ENCODE peak calls at places on chromosomes 6 and 20, in four cellular contexts. L, T, F and R are unnamed samples.

GRCh38 chr6:81814365-81815109 is 62.1 kb upstream of the TENT5A start:
- DNase-seq in L (no peak), T (peak), F (no peak), R (no peak)

GRCh38 chr6:107618672-107619071 is 128.8 kb downstream of the SOBP start:
- DNase-seq in L (no peak), T (no peak), F (no peak), R (no peak)

GRCh38 chr6:122717350-122717749 is 62.2 kb upstream of the FABP7 start:
- DNase-seq in L (no peak), T (peak), F (peak), R (no peak)

GRCh38 chr6:20846602-20847028 is 312.4 kb downstream of the CDKAL1 start:
- DNase-seq in L (no peak), T (no peak), F (no peak), R (no peak)

GRCh38 chr6:36545767-36546663 is 1.3 kb downstream of the STK38 start:
- DNase-seq in L (no peak), T (peak), F (peak), R (no peak)

GRCh38 chr6:108896111-108896661 is 48.0 kb downstream of the ARMC2 start:
- DNase-seq in L (no peak), T (peak), F (no peak), R (peak)

GRCh38 chr6:31356216-31356945 is 598 bp downstream of the HLA-B start:
- DNase-seq in L (peak), T (peak), F (no peak), R (no peak)

GRCh38 chr6:20377623-20378265 is 23.9 kb upstream of the E2F3 start:
- DNase-seq in L (no peak), T (peak), F (no peak), R (no peak)

GRCh38 chr20:33859157-33859695 is 48.1 kb downstream of the CHMP4B start:
- DNase-seq in L (no peak), T (no peak), F (no peak), R (no peak)

GRCh38 chr6:163057260-163057659 is 329.5 kb downstream of the PACRG start:
- DNase-seq in L (no peak), T (no peak), F (no peak), R (no peak)

GRCh38 chr6:131258816-131259476 is 123.7 kb downstream of the AKAP7 start:
- DNase-seq in L (no peak), T (no peak), F (peak), R (no peak)

GRCh38 chr20:63335711-63336110 is 25.4 kb downstream of the CHRNA4 start:
- DNase-seq in L (no peak), T (no peak), F (no peak), R (no peak)

GRCh38 chr6:159642995-159643394 is 50.0 kb downstream of the SOD2 start:
- DNase-seq in L (no peak), T (no peak), F (no peak), R (no peak)

GRCh38 chr20:49909499-49910339 is 5.6 kb downstream of the SPATA2 start:
- DNase-seq in L (peak), T (no peak), F (peak), R (no peak)

GRCh38 chr20:3818155-3819151 is 1.9 kb upstream of the AP5S1 start:
- DNase-seq in L (peak), T (peak), F (peak), R (peak)

GRCh38 chr20:54251093-54251492 is 43.2 kb downstream of the PFDN4 start:
- DNase-seq in L (no peak), T (no peak), F (no peak), R (no peak)

GRCh38 chr6:166173292-166173951 is 5.8 kb upstream of the TBXT start:
- DNase-seq in L (peak), T (no peak), F (peak), R (no peak)

GRCh38 chr6:108093781-108094180 is 19.2 kb upstream of the OSTM1 start:
- DNase-seq in L (no peak), T (no peak), F (no peak), R (no peak)

GRCh38 chr6:164142312-164142711 is 727.8 kb downstream of the QKI start:
- DNase-seq in L (no peak), T (no peak), F (no peak), R (no peak)

GRCh38 chr6:136607932-136608772 is 57.9 kb upstream of the MAP7 start:
- DNase-seq in L (peak), T (peak), F (peak), R (no peak)

GRCh38 chr6:77633993-77634392 is 18.8 kb upstream of the MEI4 start:
- DNase-seq in L (no peak), T (peak), F (no peak), R (no peak)

GRCh38 chr6:31568537-31568961 is 3.5 kb upstream of the LTA start:
- DNase-seq in L (no peak), T (no peak), F (no peak), R (no peak)

GRCh38 chr6:93779086-93779858 is 359.9 kb upstream of the EPHA7 start:
- DNase-seq in L (no peak), T (no peak), F (peak), R (no peak)

GRCh38 chr20:11216451-11217314 is 542.9 kb upstream of the JAG1 start:
- DNase-seq in L (peak), T (peak), F (no peak), R (no peak)

GRCh38 chr20:59004763-59005522 is 2.1 kb downstream of the CTSZ start:
- DNase-seq in L (no peak), T (no peak), F (no peak), R (no peak)

GRCh38 chr20:16620961-16621360 is 47.7 kb upstream of the KIF16B start:
- DNase-seq in L (no peak), T (no peak), F (no peak), R (no peak)

GRCh38 chr20:10217517-10218410 is 866 bp upstream of the SNAP25 start:
- DNase-seq in L (peak), T (peak), F (peak), R (peak)

GRCh38 chr6:4153514-4153985 is 18.2 kb upstream of the ECI2 start:
- DNase-seq in L (no peak), T (no peak), F (peak), R (no peak)

GRCh38 chr6:4157506-4157905 is 22.1 kb upstream of the ECI2 start:
- DNase-seq in L (no peak), T (no peak), F (no peak), R (no peak)

DNA sequence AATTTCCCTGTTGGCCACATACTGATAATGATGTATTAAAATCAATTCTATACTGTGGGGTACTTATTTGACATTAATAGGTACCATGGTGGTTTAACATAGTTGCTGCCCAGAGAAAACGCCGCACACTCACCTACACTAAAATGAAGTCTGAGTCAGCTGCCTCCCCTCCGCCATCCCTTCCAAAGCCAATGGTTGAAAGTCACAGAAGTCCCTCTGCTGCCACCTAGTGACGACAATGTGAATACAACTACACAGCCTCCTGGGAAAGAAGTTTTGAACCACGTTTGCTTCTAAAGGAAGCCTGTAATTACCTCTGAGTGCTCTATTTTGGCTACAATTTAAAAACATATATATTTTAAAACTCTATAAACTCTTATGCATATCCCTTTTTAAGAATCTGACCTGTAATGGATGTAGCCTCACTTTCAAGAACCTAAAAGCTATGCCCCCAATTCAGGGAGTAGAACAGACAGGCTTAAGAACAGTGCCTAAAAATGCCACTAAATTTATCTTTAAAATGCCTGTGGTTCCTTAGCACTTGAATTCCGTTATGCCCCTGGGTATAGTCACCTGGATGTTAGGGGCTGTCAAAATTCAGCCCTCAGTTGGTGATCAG is 20.6 kb upstream of the ECI2 start:
- DNase-seq in L (peak), T (peak), F (peak), R (peak)
- H3K4me3 ChIP-seq in L (no peak), T (no peak), F (no peak), R (no peak)

GRCh38 chr6:8085053-8085511 is 17.3 kb downstream of the EEF1E1 start:
- DNase-seq in L (peak), T (peak), F (no peak), R (peak)

GRCh38 chr6:8086755-8087306 is 15.5 kb downstream of the EEF1E1 start:
- DNase-seq in L (no peak), T (no peak), F (no peak), R (no peak)

GRCh38 chr6:8082572-8082953 is 18.4 kb upstream of the BLOC1S5 start:
- DNase-seq in L (no peak), T (no peak), F (no peak), R (no peak)

GRCh38 chr6:8082954-8083858 is 19.0 kb upstream of the BLOC1S5 start:
- DNase-seq in L (peak), T (peak), F (no peak), R (peak)

DNA sequence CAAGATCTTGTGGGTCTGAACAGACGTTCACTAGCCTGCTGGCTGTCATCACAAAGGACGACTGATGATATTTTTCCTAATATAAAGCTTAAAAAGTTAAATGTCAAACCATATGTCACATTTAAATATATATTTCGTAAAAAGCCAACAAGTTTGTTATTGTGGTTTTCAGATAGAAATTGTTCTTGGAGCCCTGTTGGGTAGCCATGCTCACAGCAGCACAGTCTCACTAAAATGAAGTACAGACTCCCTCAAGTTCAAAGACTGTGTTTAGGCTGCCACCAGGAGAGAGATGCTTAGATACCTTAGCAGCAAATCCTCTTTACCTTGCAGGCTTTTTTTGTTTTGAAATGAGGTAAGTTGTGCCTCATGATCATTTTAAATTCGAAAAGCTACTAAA is 17.8 kb downstream of the EEF1E1 start:
- DNase-seq in L (no peak), T (peak), F (no peak), R (no peak)
- H3K4me3 ChIP-seq in L (no peak), T (peak), F (no peak), R (no peak)

DNA sequence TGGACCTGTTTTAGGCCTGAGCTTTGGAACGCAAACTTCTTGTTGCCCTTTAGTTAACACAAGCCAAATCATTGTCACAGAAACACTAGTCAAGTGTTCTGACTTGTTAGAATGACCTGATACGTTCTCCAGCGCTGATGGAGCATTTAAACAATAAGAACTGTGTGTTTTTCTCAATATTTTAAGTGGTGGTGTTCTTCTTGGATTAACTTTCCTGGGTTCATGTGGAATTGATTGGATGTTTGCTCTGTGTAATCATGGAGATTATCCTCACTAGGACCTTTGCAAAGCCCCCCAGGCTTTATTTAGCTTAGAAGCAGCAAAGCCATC is 1.6 kb downstream of the LRRC1 start:
- DNase-seq in L (no peak), T (no peak), F (no peak), R (no peak)
- H3K4me3 ChIP-seq in L (no peak), T (peak), F (peak), R (peak)

GRCh38 chr6:121437861-121438651 is 2.6 kb downstream of the GJA1 start:
- DNase-seq in L (peak), T (peak), F (peak), R (no peak)

GRCh38 chr6:121443953-121444590 is 8.6 kb downstream of the GJA1 start:
- DNase-seq in L (no peak), T (peak), F (no peak), R (no peak)

GRCh38 chr6:121439456-121440250 is 4.2 kb downstream of the GJA1 start:
- DNase-seq in L (no peak), T (peak), F (no peak), R (no peak)

GRCh38 chr6:121441477-121441876 is 6.0 kb downstream of the GJA1 start:
- DNase-seq in L (no peak), T (no peak), F (no peak), R (no peak)

DNA sequence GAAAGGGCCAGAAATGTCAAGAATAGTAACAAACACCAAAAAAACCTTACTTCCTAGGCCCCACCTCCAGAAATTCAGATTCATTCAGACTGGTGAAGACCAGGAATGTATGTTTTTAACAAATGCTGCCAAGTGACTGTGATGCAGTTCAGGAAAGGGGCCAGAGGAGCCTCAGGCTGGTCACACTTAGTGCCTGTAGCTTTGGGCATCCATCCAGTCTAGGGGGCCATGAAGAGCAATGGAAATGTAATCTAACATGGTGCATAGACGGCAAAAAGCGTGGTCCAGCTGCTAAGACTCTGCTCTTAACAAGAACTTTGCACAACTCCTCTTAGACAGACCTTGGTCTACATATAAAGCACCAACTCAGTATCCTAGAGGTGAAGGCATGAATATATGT is 7.1 kb downstream of the GJA1 start:
- DNase-seq in L (no peak), T (peak), F (no peak), R (no peak)
- H3K4me3 ChIP-seq in L (no peak), T (no peak), F (no peak), R (no peak)

DNA sequence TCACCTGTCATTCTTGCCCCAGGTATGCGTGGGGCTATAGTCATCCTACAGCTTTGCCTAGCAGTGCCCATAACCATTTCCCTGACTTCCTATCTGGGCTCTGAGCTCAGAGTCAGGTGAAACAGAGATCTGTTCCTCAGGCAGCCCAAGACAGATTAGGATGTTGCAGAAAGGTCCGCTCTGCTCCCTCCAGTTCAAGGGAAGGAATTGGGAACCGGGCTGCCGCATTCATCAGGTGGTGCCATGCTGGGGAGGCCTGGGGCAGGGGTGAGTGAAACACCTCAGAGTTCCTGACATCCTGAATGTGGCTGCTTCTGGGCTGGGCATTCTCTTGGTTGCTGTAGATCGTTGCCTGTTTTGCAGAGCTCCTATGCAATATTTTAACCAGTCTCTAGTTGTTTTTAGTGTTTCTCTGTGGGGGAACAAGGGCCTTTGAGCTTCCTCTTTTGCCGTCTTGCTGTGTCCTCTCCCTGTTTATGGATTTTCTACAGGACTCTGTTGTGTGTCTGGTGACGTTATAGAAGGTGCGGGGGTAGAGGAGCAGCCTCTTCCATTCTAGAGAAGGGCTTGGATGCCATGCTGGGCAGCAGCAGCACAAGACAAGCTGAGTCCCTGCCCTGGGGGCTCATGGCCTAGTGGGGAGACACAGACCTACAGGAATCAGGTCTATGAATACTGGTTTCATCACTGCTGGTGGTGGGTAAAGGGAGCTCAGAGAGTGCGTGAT is 9.2 kb downstream of the ENTPD6 start:
- DNase-seq in L (no peak), T (no peak), F (no peak), R (no peak)
- H3K4me3 ChIP-seq in L (no peak), T (no peak), F (no peak), R (no peak)